ENCODE peak calls at places on chromosome 2, in ten cellular contexts. X, D, G, I, C, F, M, Z, Q and N are unnamed samples.
A peak's percentile ranks its signal among the peaks of the same experiment; 100 is the strongest.

GRCh38 chr2:192735467-192735866 is 540.7 kb upstream of the TMEFF2 start:
- DNase-seq in X (no peak), Z (no peak), Q (no peak), F (no peak), C (no peak), M (peak; percentile 16), I (no peak), G (no peak), D (no peak), N (no peak)

GRCh38 chr2:109447251-109447661 is 166.5 kb downstream of the SEPTIN10 start:
- DNase-seq in Z (no peak), D (peak; percentile 87), C (no peak), G (peak; percentile 56), I (no peak), X (no peak), Q (peak; percentile 58), F (no peak), M (no peak), N (no peak)

GRCh38 chr2:62270728-62271127 is 74.8 kb downstream of the B3GNT2 start:
- DNase-seq in C (peak; percentile 34), Z (peak; percentile 36), D (peak; percentile 10), X (peak; percentile 74), Q (peak; percentile 81), M (no peak), F (no peak), I (no peak), G (peak; percentile 55), N (no peak)

GRCh38 chr2:73091164-73091563 is 19.7 kb upstream of the SFXN5 start:
- DNase-seq in D (peak; percentile 48), Z (no peak), C (no peak), G (peak; percentile 62), F (no peak), M (no peak), X (no peak), Q (no peak), I (no peak), N (no peak)

GRCh38 chr2:149657393-149657792 is 69.8 kb upstream of the MMADHC start:
- DNase-seq in G (no peak), Z (no peak), C (no peak), X (no peak), M (no peak), Q (no peak), F (no peak), D (no peak), I (no peak), N (no peak)

GRCh38 chr2:5696741-5697521 is 4.7 kb downstream of the SOX11 start:
- DNase-seq in X (no peak), I (no peak), F (no peak), D (peak; percentile 75), Z (no peak), G (peak; percentile 80), C (no peak), M (peak; percentile 72), Q (peak; percentile 70), N (no peak)

GRCh38 chr2:40820319-40820718 is 368.4 kb upstream of the SLC8A1 start:
- DNase-seq in D (no peak), C (no peak), Z (no peak), I (no peak), G (no peak), M (no peak), F (no peak), X (no peak), Q (no peak), N (no peak)

GRCh38 chr2:108579631-108580030 is 45.4 kb downstream of the LIMS1 start:
- DNase-seq in G (no peak), Q (no peak), M (no peak), F (no peak), Z (no peak), D (peak; percentile 85), C (peak; percentile 50), X (no peak), I (no peak), N (peak; percentile 31)

GRCh38 chr2:30666307-30666874 is 140.9 kb downstream of the CAPN13 start:
- DNase-seq in M (peak; percentile 40), X (no peak), Q (peak; percentile 85), F (peak; percentile 27), G (peak; percentile 53), D (peak; percentile 99), I (no peak), Z (peak; percentile 20), C (no peak), N (peak; percentile 73)

GRCh38 chr2:27278010-27278409 is 2.8 kb downstream of the DNAJC5G start:
- DNase-seq in D (no peak), Z (no peak), X (no peak), F (no peak), I (no peak), M (no peak), C (no peak), Q (no peak), G (no peak), N (no peak)

GRCh38 chr2:153543639-153544071 is 65.1 kb upstream of the RPRM start:
- DNase-seq in X (no peak), Z (no peak), F (no peak), Q (no peak), I (no peak), M (peak; percentile 41), C (no peak), G (no peak), D (no peak), N (peak; percentile 75)

GRCh38 chr2:49241991-49242390 is 87.7 kb upstream of the FSHR start:
- DNase-seq in X (no peak), G (no peak), M (no peak), Q (no peak), I (no peak), D (peak; percentile 40), Z (no peak), C (no peak), F (no peak), N (no peak)

GRCh38 chr2:136057023-136057801 is 60.7 kb downstream of the CXCR4 start:
- DNase-seq in M (no peak), I (peak; percentile 36), F (no peak), Q (no peak), Z (no peak), X (no peak), C (no peak), G (no peak), D (no peak), N (no peak)

GRCh38 chr2:218010116-218010837 is 7.5 kb upstream of the TNS1 start:
- DNase-seq in M (peak; percentile 59), Q (peak; percentile 83), D (peak; percentile 56), X (peak; percentile 67), G (peak; percentile 76), F (no peak), C (peak; percentile 65), I (peak; percentile 4), Z (peak; percentile 20), N (no peak)
- H3K27ac ChIP-seq in M (no peak overlapping the region), Q (no peak overlapping the region), D (no peak overlapping the region), X (peak overlapping the region; percentile 13), G (no peak overlapping the region), F (no peak overlapping the region), C (no peak overlapping the region), I (no peak overlapping the region), Z (no peak overlapping the region), N (no peak overlapping the region)

GRCh38 chr2:2102870-2103269 is 228.2 kb downstream of the MYT1L start:
- DNase-seq in I (no peak), F (no peak), M (no peak), C (no peak), G (no peak), D (no peak), Z (no peak), Q (no peak), X (no peak), N (no peak)

GRCh38 chr2:2103320-2103719 is 227.8 kb downstream of the MYT1L start:
- DNase-seq in Z (no peak), X (no peak), I (no peak), F (no peak), G (no peak), C (no peak), D (no peak), Q (no peak), M (no peak), N (no peak)

GRCh38 chr2:2104331-2104730 is 226.7 kb downstream of the MYT1L start:
- DNase-seq in C (no peak), X (no peak), F (no peak), Z (no peak), G (no peak), Q (no peak), M (no peak), D (no peak), I (no peak), N (no peak)

GRCh38 chr2:2098458-2099167 is 232.5 kb downstream of the MYT1L start:
- DNase-seq in D (no peak), G (no peak), Q (no peak), C (no peak), M (no peak), Z (no peak), X (no peak), I (no peak), F (no peak), N (no peak)

DNA sequence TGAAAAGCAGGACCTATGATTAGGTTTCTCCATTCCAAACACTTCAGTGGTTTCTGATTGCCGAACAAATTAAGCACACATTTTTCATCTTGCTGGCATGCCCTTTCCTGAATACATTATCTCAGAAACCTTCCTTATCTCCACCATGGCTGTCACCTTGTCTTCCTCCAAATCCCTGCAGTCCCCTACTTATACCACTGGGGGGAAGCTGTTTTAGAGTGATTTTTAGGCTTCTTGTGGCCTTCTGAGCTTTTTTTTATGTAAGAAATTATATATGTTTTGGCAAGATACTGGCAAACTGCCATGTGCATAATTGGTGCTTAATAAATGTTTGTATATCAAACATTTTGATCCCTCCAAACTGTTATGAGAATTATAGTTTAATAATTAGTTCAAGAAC is 229.2 kb downstream of the MYT1L start:
- DNase-seq in Z (no peak), X (no peak), F (no peak), M (peak; percentile 64), D (no peak), I (no peak), Q (no peak), G (no peak), C (no peak), N (peak; percentile 65)
- H3K27ac ChIP-seq in Z (no peak overlapping the region), X (no peak overlapping the region), F (no peak overlapping the region), M (no peak overlapping the region), D (no peak overlapping the region), I (no peak overlapping the region), Q (no peak overlapping the region), G (no peak overlapping the region), C (no peak overlapping the region), N (no peak overlapping the region)

DNA sequence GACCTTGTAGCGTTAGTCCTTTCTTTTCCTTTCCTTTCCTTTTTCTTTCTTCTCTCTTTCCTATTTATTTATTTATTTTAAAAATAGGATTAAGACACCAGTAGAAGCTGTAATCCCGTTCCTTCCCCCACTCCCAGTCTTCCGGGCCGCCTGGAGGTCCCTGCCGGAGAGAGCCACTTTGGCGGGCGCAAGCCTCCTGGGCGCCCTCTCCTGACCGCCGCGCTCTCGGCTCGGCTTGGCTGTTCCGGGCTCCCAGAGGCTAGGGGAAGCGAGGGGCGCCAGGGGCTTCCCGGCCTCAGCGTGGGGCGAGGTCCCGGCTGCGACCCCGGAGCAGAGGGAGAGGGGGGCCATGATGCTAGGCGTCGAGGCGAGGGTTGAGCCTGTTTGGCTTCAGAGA is 10.9 kb downstream of the MEIS1 start:
- DNase-seq in I (no peak), C (peak; percentile 30), Z (no peak), D (peak; percentile 74), M (peak; percentile 78), Q (peak; percentile 67), F (no peak), X (no peak), G (peak; percentile 55), N (no peak)
- H3K27ac ChIP-seq in I (no peak overlapping the region), C (peak overlapping the region; percentile 46), Z (peak overlapping the region; percentile 90), D (no peak overlapping the region), M (no peak overlapping the region), Q (peak overlapping the region; percentile 97), F (no peak overlapping the region), X (peak overlapping the region; percentile 98), G (peak overlapping the region; percentile 93), N (no peak overlapping the region)

GRCh38 chr2:3692375-3692774 is 11.0 kb upstream of the DCDC2C start:
- DNase-seq in C (no peak), I (no peak), X (no peak), Q (no peak), M (peak; percentile 63), F (peak; percentile 7), G (no peak), D (peak; percentile 9), Z (peak; percentile 3), N (peak; percentile 78)

GRCh38 chr2:3689998-3690748 is 13.2 kb upstream of the DCDC2C start:
- DNase-seq in M (no peak), G (no peak), Q (no peak), C (no peak), F (no peak), X (no peak), I (no peak), D (no peak), Z (no peak), N (no peak)
- H3K27ac ChIP-seq in M (no peak overlapping the region), G (no peak overlapping the region), Q (no peak overlapping the region), C (no peak overlapping the region), F (no peak overlapping the region), X (no peak overlapping the region), I (no peak overlapping the region), D (no peak overlapping the region), Z (no peak overlapping the region), N (no peak overlapping the region)